ENCODE peak calls at places on chromosomes 3 and 15, in ten cellular contexts. One of them, this sample, is unnamed.

GRCh38 chr15:81175496-81175895 is 21.2 kb upstream of the IL16 start:
- DNase-seq in HuH-7: no peak
- DNase-seq in GM06990: no peak
- DNase-seq in M059J: no peak
- DNase-seq in renal cortical epithelial cell: no peak
- DNase-seq in stimulated activated naive CD8-positive, alpha-beta T cell treated with anti-CD3 and anti-CD28 coated beads, Interleukin-15, Interleukin-2, amounts not matched to agents 100 U/mL and 50 U/mL, for 24 hours: no peak
- DNase-seq in SIG-M5: no peak
- DNase-seq in EH: no peak
- DNase-seq in non-pigmented ciliary epithelial cell: no peak
- DNase-seq in stimulated activated CD4-positive, alpha-beta T cell treated with anti-CD3 and anti-CD28 coated beads, TNF-alpha, amount 100 ng/mL, for 1 hour: no peak
- DNase-seq in this sample: no peak

GRCh38 chr3:113223831-113224240 is 12.5 kb downstream of the BOC start:
- DNase-seq in GM06990: peak; percentile 28
- DNase-seq in HuH-7: no peak
- DNase-seq in renal cortical epithelial cell: no peak
- DNase-seq in EH: no peak
- DNase-seq in stimulated activated naive CD8-positive, alpha-beta T cell treated with anti-CD3 and anti-CD28 coated beads, Interleukin-15, Interleukin-2, amounts not matched to agents 100 U/mL and 50 U/mL, for 24 hours: peak; percentile 52
- DNase-seq in non-pigmented ciliary epithelial cell: no peak
- DNase-seq in stimulated activated CD4-positive, alpha-beta T cell treated with anti-CD3 and anti-CD28 coated beads, TNF-alpha, amount 100 ng/mL, for 1 hour: no peak
- DNase-seq in M059J: no peak
- DNase-seq in SIG-M5: no peak
- DNase-seq in this sample: peak; percentile 79

GRCh38 chr15:65335278-65336055 is 31.0 kb downstream of the RNU5B-1 start:
- DNase-seq in non-pigmented ciliary epithelial cell: no peak
- DNase-seq in stimulated activated CD4-positive, alpha-beta T cell treated with anti-CD3 and anti-CD28 coated beads, TNF-alpha, amount 100 ng/mL, for 1 hour: no peak
- DNase-seq in SIG-M5: no peak
- DNase-seq in GM06990: no peak
- DNase-seq in stimulated activated naive CD8-positive, alpha-beta T cell treated with anti-CD3 and anti-CD28 coated beads, Interleukin-15, Interleukin-2, amounts not matched to agents 100 U/mL and 50 U/mL, for 24 hours: no peak
- DNase-seq in M059J: no peak
- DNase-seq in EH: no peak
- DNase-seq in HuH-7: no peak
- DNase-seq in renal cortical epithelial cell: no peak
- DNase-seq in this sample: no peak

GRCh38 chr15:79310612-79310984 is 314 bp upstream of the TMED3 start:
- DNase-seq in GM06990: no peak
- DNase-seq in EH: no peak
- DNase-seq in stimulated activated naive CD8-positive, alpha-beta T cell treated with anti-CD3 and anti-CD28 coated beads, Interleukin-15, Interleukin-2, amounts not matched to agents 100 U/mL and 50 U/mL, for 24 hours: no peak
- DNase-seq in SIG-M5: peak; percentile 31
- DNase-seq in non-pigmented ciliary epithelial cell: no peak
- DNase-seq in renal cortical epithelial cell: peak; percentile 21
- DNase-seq in M059J: peak; percentile 43
- DNase-seq in HuH-7: no peak
- DNase-seq in stimulated activated CD4-positive, alpha-beta T cell treated with anti-CD3 and anti-CD28 coated beads, TNF-alpha, amount 100 ng/mL, for 1 hour: no peak
- DNase-seq in this sample: no peak

GRCh38 chr3:50345586-50345985 is at the start of gene ZMYND10:
- DNase-seq in renal cortical epithelial cell: no peak
- DNase-seq in SIG-M5: no peak
- DNase-seq in GM06990: peak; percentile 79
- DNase-seq in stimulated activated naive CD8-positive, alpha-beta T cell treated with anti-CD3 and anti-CD28 coated beads, Interleukin-15, Interleukin-2, amounts not matched to agents 100 U/mL and 50 U/mL, for 24 hours: peak; percentile 82
- DNase-seq in stimulated activated CD4-positive, alpha-beta T cell treated with anti-CD3 and anti-CD28 coated beads, TNF-alpha, amount 100 ng/mL, for 1 hour: no peak
- DNase-seq in non-pigmented ciliary epithelial cell: no peak
- DNase-seq in M059J: peak; percentile 56
- DNase-seq in EH: peak; percentile 66
- DNase-seq in HuH-7: no peak
- DNase-seq in this sample: peak; percentile 95

GRCh38 chr15:59315914-59316428 is 56.7 kb downstream of the MYO1E start:
- DNase-seq in non-pigmented ciliary epithelial cell: no peak
- DNase-seq in GM06990: no peak
- DNase-seq in HuH-7: no peak
- DNase-seq in EH: peak; percentile 85
- DNase-seq in stimulated activated CD4-positive, alpha-beta T cell treated with anti-CD3 and anti-CD28 coated beads, TNF-alpha, amount 100 ng/mL, for 1 hour: no peak
- DNase-seq in stimulated activated naive CD8-positive, alpha-beta T cell treated with anti-CD3 and anti-CD28 coated beads, Interleukin-15, Interleukin-2, amounts not matched to agents 100 U/mL and 50 U/mL, for 24 hours: no peak
- DNase-seq in renal cortical epithelial cell: peak; percentile 95
- DNase-seq in M059J: peak; percentile 96
- DNase-seq in SIG-M5: no peak
- DNase-seq in this sample: no peak

GRCh38 chr3:188776447-188776846 is 395.3 kb upstream of the TPRG1 start:
- DNase-seq in non-pigmented ciliary epithelial cell: no peak
- DNase-seq in renal cortical epithelial cell: peak; percentile 43
- DNase-seq in stimulated activated naive CD8-positive, alpha-beta T cell treated with anti-CD3 and anti-CD28 coated beads, Interleukin-15, Interleukin-2, amounts not matched to agents 100 U/mL and 50 U/mL, for 24 hours: no peak
- DNase-seq in EH: peak; percentile 60
- DNase-seq in M059J: peak; percentile 40
- DNase-seq in stimulated activated CD4-positive, alpha-beta T cell treated with anti-CD3 and anti-CD28 coated beads, TNF-alpha, amount 100 ng/mL, for 1 hour: no peak
- DNase-seq in HuH-7: no peak
- DNase-seq in SIG-M5: no peak
- DNase-seq in GM06990: no peak
- DNase-seq in this sample: no peak

GRCh38 chr15:38252481-38253311 is at the start of gene SPRED1:
- DNase-seq in non-pigmented ciliary epithelial cell: no peak
- DNase-seq in stimulated activated CD4-positive, alpha-beta T cell treated with anti-CD3 and anti-CD28 coated beads, TNF-alpha, amount 100 ng/mL, for 1 hour: no peak
- DNase-seq in GM06990: peak; percentile 51
- DNase-seq in SIG-M5: no peak
- DNase-seq in renal cortical epithelial cell: no peak
- DNase-seq in stimulated activated naive CD8-positive, alpha-beta T cell treated with anti-CD3 and anti-CD28 coated beads, Interleukin-15, Interleukin-2, amounts not matched to agents 100 U/mL and 50 U/mL, for 24 hours: peak; percentile 35
- DNase-seq in M059J: peak; percentile 62
- DNase-seq in HuH-7: peak; percentile 27
- DNase-seq in EH: peak; percentile 74
- DNase-seq in this sample: peak; percentile 63

GRCh38 chr15:69823223-69823907 is 274.4 kb downstream of the TLE3 start:
- DNase-seq in stimulated activated naive CD8-positive, alpha-beta T cell treated with anti-CD3 and anti-CD28 coated beads, Interleukin-15, Interleukin-2, amounts not matched to agents 100 U/mL and 50 U/mL, for 24 hours: no peak
- DNase-seq in renal cortical epithelial cell: no peak
- DNase-seq in EH: peak; percentile 56
- DNase-seq in SIG-M5: no peak
- DNase-seq in M059J: peak; percentile 32
- DNase-seq in non-pigmented ciliary epithelial cell: no peak
- DNase-seq in HuH-7: peak; percentile 22
- DNase-seq in GM06990: no peak
- DNase-seq in stimulated activated CD4-positive, alpha-beta T cell treated with anti-CD3 and anti-CD28 coated beads, TNF-alpha, amount 100 ng/mL, for 1 hour: no peak
- DNase-seq in this sample: no peak

GRCh38 chr3:77411990-77412389 is 372.1 kb downstream of the ROBO2 start:
- DNase-seq in GM06990: no peak
- DNase-seq in HuH-7: no peak
- DNase-seq in M059J: peak; percentile 8
- DNase-seq in renal cortical epithelial cell: peak; percentile 88
- DNase-seq in stimulated activated naive CD8-positive, alpha-beta T cell treated with anti-CD3 and anti-CD28 coated beads, Interleukin-15, Interleukin-2, amounts not matched to agents 100 U/mL and 50 U/mL, for 24 hours: no peak
- DNase-seq in SIG-M5: no peak
- DNase-seq in stimulated activated CD4-positive, alpha-beta T cell treated with anti-CD3 and anti-CD28 coated beads, TNF-alpha, amount 100 ng/mL, for 1 hour: no peak
- DNase-seq in EH: peak; percentile 95
- DNase-seq in non-pigmented ciliary epithelial cell: no peak
- DNase-seq in this sample: no peak

GRCh38 chr3:167350245-167350862 is 29.7 kb downstream of the ZBBX start:
- DNase-seq in stimulated activated CD4-positive, alpha-beta T cell treated with anti-CD3 and anti-CD28 coated beads, TNF-alpha, amount 100 ng/mL, for 1 hour: no peak
- DNase-seq in renal cortical epithelial cell: peak; percentile 36
- DNase-seq in EH: no peak
- DNase-seq in M059J: peak; percentile 27
- DNase-seq in HuH-7: peak; percentile 2
- DNase-seq in GM06990: peak; percentile 2
- DNase-seq in stimulated activated naive CD8-positive, alpha-beta T cell treated with anti-CD3 and anti-CD28 coated beads, Interleukin-15, Interleukin-2, amounts not matched to agents 100 U/mL and 50 U/mL, for 24 hours: no peak
- DNase-seq in non-pigmented ciliary epithelial cell: no peak
- DNase-seq in SIG-M5: no peak
- DNase-seq in this sample: no peak

GRCh38 chr15:78992416-78993256 is 47.8 kb upstream of the CTSH start:
- DNase-seq in M059J: no peak
- DNase-seq in renal cortical epithelial cell: no peak
- DNase-seq in non-pigmented ciliary epithelial cell: no peak
- DNase-seq in stimulated activated naive CD8-positive, alpha-beta T cell treated with anti-CD3 and anti-CD28 coated beads, Interleukin-15, Interleukin-2, amounts not matched to agents 100 U/mL and 50 U/mL, for 24 hours: no peak
- DNase-seq in GM06990: no peak
- DNase-seq in SIG-M5: no peak
- DNase-seq in HuH-7: no peak
- DNase-seq in stimulated activated CD4-positive, alpha-beta T cell treated with anti-CD3 and anti-CD28 coated beads, TNF-alpha, amount 100 ng/mL, for 1 hour: no peak
- DNase-seq in EH: no peak
- DNase-seq in this sample: no peak

GRCh38 chr3:171204942-171205341 is 178.4 kb upstream of the SLC2A2 start:
- DNase-seq in renal cortical epithelial cell: no peak
- DNase-seq in stimulated activated CD4-positive, alpha-beta T cell treated with anti-CD3 and anti-CD28 coated beads, TNF-alpha, amount 100 ng/mL, for 1 hour: no peak
- DNase-seq in stimulated activated naive CD8-positive, alpha-beta T cell treated with anti-CD3 and anti-CD28 coated beads, Interleukin-15, Interleukin-2, amounts not matched to agents 100 U/mL and 50 U/mL, for 24 hours: no peak
- DNase-seq in EH: no peak
- DNase-seq in non-pigmented ciliary epithelial cell: no peak
- DNase-seq in GM06990: no peak
- DNase-seq in SIG-M5: no peak
- DNase-seq in HuH-7: no peak
- DNase-seq in M059J: no peak
- DNase-seq in this sample: no peak

GRCh38 chr3:113019182-113020137 is 28.7 kb downstream of the GTPBP8 start:
- DNase-seq in HuH-7: peak; percentile 94
- DNase-seq in stimulated activated CD4-positive, alpha-beta T cell treated with anti-CD3 and anti-CD28 coated beads, TNF-alpha, amount 100 ng/mL, for 1 hour: peak; percentile 56
- DNase-seq in EH: peak; percentile 94
- DNase-seq in non-pigmented ciliary epithelial cell: peak; percentile 73
- DNase-seq in renal cortical epithelial cell: peak; percentile 83
- DNase-seq in GM06990: peak; percentile 94
- DNase-seq in M059J: peak; percentile 94
- DNase-seq in stimulated activated naive CD8-positive, alpha-beta T cell treated with anti-CD3 and anti-CD28 coated beads, Interleukin-15, Interleukin-2, amounts not matched to agents 100 U/mL and 50 U/mL, for 24 hours: peak; percentile 87
- DNase-seq in SIG-M5: peak; percentile 49
- DNase-seq in this sample: peak; percentile 94

GRCh38 chr3:142180761-142181362 is 31.5 kb upstream of the TFDP2 start:
- DNase-seq in renal cortical epithelial cell: peak; percentile 14
- DNase-seq in non-pigmented ciliary epithelial cell: no peak
- DNase-seq in SIG-M5: no peak
- DNase-seq in stimulated activated naive CD8-positive, alpha-beta T cell treated with anti-CD3 and anti-CD28 coated beads, Interleukin-15, Interleukin-2, amounts not matched to agents 100 U/mL and 50 U/mL, for 24 hours: peak; percentile 17
- DNase-seq in GM06990: no peak
- DNase-seq in stimulated activated CD4-positive, alpha-beta T cell treated with anti-CD3 and anti-CD28 coated beads, TNF-alpha, amount 100 ng/mL, for 1 hour: no peak
- DNase-seq in M059J: peak; percentile 41
- DNase-seq in EH: peak; percentile 53
- DNase-seq in HuH-7: peak; percentile 21
- DNase-seq in this sample: peak; percentile 70

GRCh38 chr3:9059489-9060400 is 96.5 kb upstream of the RAD18 start:
- DNase-seq in stimulated activated CD4-positive, alpha-beta T cell treated with anti-CD3 and anti-CD28 coated beads, TNF-alpha, amount 100 ng/mL, for 1 hour: no peak
- DNase-seq in GM06990: no peak
- DNase-seq in HuH-7: no peak
- DNase-seq in non-pigmented ciliary epithelial cell: no peak
- DNase-seq in M059J: no peak
- DNase-seq in EH: no peak
- DNase-seq in SIG-M5: no peak
- DNase-seq in stimulated activated naive CD8-positive, alpha-beta T cell treated with anti-CD3 and anti-CD28 coated beads, Interleukin-15, Interleukin-2, amounts not matched to agents 100 U/mL and 50 U/mL, for 24 hours: no peak
- DNase-seq in renal cortical epithelial cell: no peak
- DNase-seq in this sample: no peak

GRCh38 chr3:168457973-168458539 is 362.3 kb upstream of the GOLIM4 start:
- DNase-seq in EH: no peak
- DNase-seq in HuH-7: no peak
- DNase-seq in GM06990: no peak
- DNase-seq in stimulated activated CD4-positive, alpha-beta T cell treated with anti-CD3 and anti-CD28 coated beads, TNF-alpha, amount 100 ng/mL, for 1 hour: no peak
- DNase-seq in SIG-M5: no peak
- DNase-seq in stimulated activated naive CD8-positive, alpha-beta T cell treated with anti-CD3 and anti-CD28 coated beads, Interleukin-15, Interleukin-2, amounts not matched to agents 100 U/mL and 50 U/mL, for 24 hours: no peak
- DNase-seq in M059J: no peak
- DNase-seq in renal cortical epithelial cell: no peak
- DNase-seq in non-pigmented ciliary epithelial cell: no peak
- DNase-seq in this sample: no peak

GRCh38 chr3:194935061-194935460 is 249.4 kb downstream of the FAM43A start:
- DNase-seq in M059J: no peak
- DNase-seq in non-pigmented ciliary epithelial cell: no peak
- DNase-seq in stimulated activated CD4-positive, alpha-beta T cell treated with anti-CD3 and anti-CD28 coated beads, TNF-alpha, amount 100 ng/mL, for 1 hour: no peak
- DNase-seq in stimulated activated naive CD8-positive, alpha-beta T cell treated with anti-CD3 and anti-CD28 coated beads, Interleukin-15, Interleukin-2, amounts not matched to agents 100 U/mL and 50 U/mL, for 24 hours: no peak
- DNase-seq in EH: no peak
- DNase-seq in SIG-M5: no peak
- DNase-seq in GM06990: no peak
- DNase-seq in HuH-7: no peak
- DNase-seq in renal cortical epithelial cell: no peak
- DNase-seq in this sample: no peak

GRCh38 chr3:14862303-14862660 is 43.5 kb downstream of the FGD5 start:
- DNase-seq in stimulated activated CD4-positive, alpha-beta T cell treated with anti-CD3 and anti-CD28 coated beads, TNF-alpha, amount 100 ng/mL, for 1 hour: no peak
- DNase-seq in M059J: no peak
- DNase-seq in renal cortical epithelial cell: no peak
- DNase-seq in EH: no peak
- DNase-seq in HuH-7: no peak
- DNase-seq in non-pigmented ciliary epithelial cell: no peak
- DNase-seq in SIG-M5: no peak
- DNase-seq in GM06990: no peak
- DNase-seq in stimulated activated naive CD8-positive, alpha-beta T cell treated with anti-CD3 and anti-CD28 coated beads, Interleukin-15, Interleukin-2, amounts not matched to agents 100 U/mL and 50 U/mL, for 24 hours: no peak
- DNase-seq in this sample: no peak

GRCh38 chr3:195805181-195805580 is 6.5 kb downstream of the MUC4 start:
- DNase-seq in M059J: no peak
- DNase-seq in stimulated activated naive CD8-positive, alpha-beta T cell treated with anti-CD3 and anti-CD28 coated beads, Interleukin-15, Interleukin-2, amounts not matched to agents 100 U/mL and 50 U/mL, for 24 hours: no peak
- DNase-seq in HuH-7: no peak
- DNase-seq in non-pigmented ciliary epithelial cell: no peak
- DNase-seq in GM06990: no peak
- DNase-seq in SIG-M5: no peak
- DNase-seq in stimulated activated CD4-positive, alpha-beta T cell treated with anti-CD3 and anti-CD28 coated beads, TNF-alpha, amount 100 ng/mL, for 1 hour: no peak
- DNase-seq in renal cortical epithelial cell: no peak
- DNase-seq in EH: no peak
- DNase-seq in this sample: no peak

GRCh38 chr15:54387808-54388207 is 409.6 kb downstream of the UNC13C start:
- DNase-seq in HuH-7: no peak
- DNase-seq in M059J: no peak
- DNase-seq in SIG-M5: no peak
- DNase-seq in GM06990: no peak
- DNase-seq in stimulated activated naive CD8-positive, alpha-beta T cell treated with anti-CD3 and anti-CD28 coated beads, Interleukin-15, Interleukin-2, amounts not matched to agents 100 U/mL and 50 U/mL, for 24 hours: no peak
- DNase-seq in renal cortical epithelial cell: peak; percentile 80
- DNase-seq in non-pigmented ciliary epithelial cell: no peak
- DNase-seq in stimulated activated CD4-positive, alpha-beta T cell treated with anti-CD3 and anti-CD28 coated beads, TNF-alpha, amount 100 ng/mL, for 1 hour: no peak
- DNase-seq in EH: no peak
- DNase-seq in this sample: no peak

GRCh38 chr3:125121246-125122010 is 65.6 kb upstream of the HEG1 start:
- DNase-seq in renal cortical epithelial cell: no peak
- DNase-seq in SIG-M5: no peak
- DNase-seq in HuH-7: no peak
- DNase-seq in M059J: peak; percentile 32
- DNase-seq in GM06990: no peak
- DNase-seq in stimulated activated CD4-positive, alpha-beta T cell treated with anti-CD3 and anti-CD28 coated beads, TNF-alpha, amount 100 ng/mL, for 1 hour: no peak
- DNase-seq in EH: no peak
- DNase-seq in non-pigmented ciliary epithelial cell: no peak
- DNase-seq in stimulated activated naive CD8-positive, alpha-beta T cell treated with anti-CD3 and anti-CD28 coated beads, Interleukin-15, Interleukin-2, amounts not matched to agents 100 U/mL and 50 U/mL, for 24 hours: peak; percentile 46
- DNase-seq in this sample: peak; percentile 81

GRCh38 chr3:184559336-184559735 is 2.2 kb upstream of the EPHB3 start:
- DNase-seq in GM06990: no peak
- DNase-seq in HuH-7: no peak
- DNase-seq in non-pigmented ciliary epithelial cell: no peak
- DNase-seq in EH: no peak
- DNase-seq in stimulated activated CD4-positive, alpha-beta T cell treated with anti-CD3 and anti-CD28 coated beads, TNF-alpha, amount 100 ng/mL, for 1 hour: no peak
- DNase-seq in stimulated activated naive CD8-positive, alpha-beta T cell treated with anti-CD3 and anti-CD28 coated beads, Interleukin-15, Interleukin-2, amounts not matched to agents 100 U/mL and 50 U/mL, for 24 hours: no peak
- DNase-seq in renal cortical epithelial cell: no peak
- DNase-seq in M059J: no peak
- DNase-seq in SIG-M5: no peak
- DNase-seq in this sample: no peak

GRCh38 chr15:81126887-81127286 is 7.2 kb upstream of the CFAP161 start:
- DNase-seq in GM06990: no peak
- DNase-seq in stimulated activated CD4-positive, alpha-beta T cell treated with anti-CD3 and anti-CD28 coated beads, TNF-alpha, amount 100 ng/mL, for 1 hour: no peak
- DNase-seq in non-pigmented ciliary epithelial cell: no peak
- DNase-seq in EH: no peak
- DNase-seq in stimulated activated naive CD8-positive, alpha-beta T cell treated with anti-CD3 and anti-CD28 coated beads, Interleukin-15, Interleukin-2, amounts not matched to agents 100 U/mL and 50 U/mL, for 24 hours: no peak
- DNase-seq in SIG-M5: no peak
- DNase-seq in HuH-7: no peak
- DNase-seq in M059J: no peak
- DNase-seq in renal cortical epithelial cell: no peak
- DNase-seq in this sample: no peak

GRCh38 chr3:133691410-133692107 is 29.8 kb upstream of the TOPBP1 start:
- DNase-seq in SIG-M5: no peak
- DNase-seq in GM06990: no peak
- DNase-seq in HuH-7: no peak
- DNase-seq in stimulated activated naive CD8-positive, alpha-beta T cell treated with anti-CD3 and anti-CD28 coated beads, Interleukin-15, Interleukin-2, amounts not matched to agents 100 U/mL and 50 U/mL, for 24 hours: no peak
- DNase-seq in renal cortical epithelial cell: peak; percentile 35
- DNase-seq in M059J: peak; percentile 55
- DNase-seq in non-pigmented ciliary epithelial cell: no peak
- DNase-seq in EH: peak; percentile 11
- DNase-seq in stimulated activated CD4-positive, alpha-beta T cell treated with anti-CD3 and anti-CD28 coated beads, TNF-alpha, amount 100 ng/mL, for 1 hour: no peak
- DNase-seq in this sample: no peak

GRCh38 chr3:101224739-101225138 is 95.6 kb downstream of the IMPG2 start:
- DNase-seq in GM06990: no peak
- DNase-seq in HuH-7: no peak
- DNase-seq in SIG-M5: no peak
- DNase-seq in stimulated activated naive CD8-positive, alpha-beta T cell treated with anti-CD3 and anti-CD28 coated beads, Interleukin-15, Interleukin-2, amounts not matched to agents 100 U/mL and 50 U/mL, for 24 hours: no peak
- DNase-seq in renal cortical epithelial cell: peak; percentile 92
- DNase-seq in non-pigmented ciliary epithelial cell: no peak
- DNase-seq in EH: no peak
- DNase-seq in M059J: no peak
- DNase-seq in stimulated activated CD4-positive, alpha-beta T cell treated with anti-CD3 and anti-CD28 coated beads, TNF-alpha, amount 100 ng/mL, for 1 hour: no peak
- DNase-seq in this sample: no peak

GRCh38 chr3:71881732-71882131 is 96.8 kb upstream of the PROK2 start:
- DNase-seq in stimulated activated CD4-positive, alpha-beta T cell treated with anti-CD3 and anti-CD28 coated beads, TNF-alpha, amount 100 ng/mL, for 1 hour: no peak
- DNase-seq in EH: no peak
- DNase-seq in SIG-M5: no peak
- DNase-seq in HuH-7: no peak
- DNase-seq in M059J: no peak
- DNase-seq in stimulated activated naive CD8-positive, alpha-beta T cell treated with anti-CD3 and anti-CD28 coated beads, Interleukin-15, Interleukin-2, amounts not matched to agents 100 U/mL and 50 U/mL, for 24 hours: no peak
- DNase-seq in renal cortical epithelial cell: no peak
- DNase-seq in GM06990: no peak
- DNase-seq in non-pigmented ciliary epithelial cell: no peak
- DNase-seq in this sample: no peak

This sample was measured in activated CD4-positive, alpha-beta T cell treated with anti-CD3 and anti-CD28 coated beads, Interleukin-2, amount 10 ng/mL, durations not matched to agents 24 days and 14 days.